ENCODE peak calls at places on chromosomes 5 and 9, in ten cellular contexts. J, P, V, Y, F, Q, B, C, T and O are unnamed samples.

GRCh38 chr5:80399553-80400239 is 8.2 kb upstream of the ZFYVE16 start:
- DNase-seq in J (no peak), P (peak; percentile 2), V (no peak), Y (no peak), F (no peak), Q (peak; percentile 86), B (peak; percentile 79), C (peak; percentile 67), T (peak; percentile 21), O (no peak)

GRCh38 chr5:107442452-107442851 is 228.3 kb downstream of the EFNA5 start:
- DNase-seq in J (no peak), P (no peak), V (no peak), Y (no peak), F (no peak), Q (no peak), B (no peak), C (no peak), T (no peak), O (no peak)

GRCh38 chr5:23234153-23234729 is 273.2 kb upstream of the PRDM9 start:
- DNase-seq in J (no peak), P (no peak), V (no peak), Y (no peak), F (peak; percentile 75), Q (no peak), B (no peak), C (no peak), T (no peak), O (no peak)

GRCh38 chr9:114279693-114280092 is 43.2 kb upstream of the ORM1 start:
- DNase-seq in J (no peak), P (no peak), V (peak; percentile 37), Y (no peak), F (no peak), Q (no peak), B (no peak), C (no peak), T (no peak), O (no peak)

GRCh38 chr9:87675906-87676515 is 49.9 kb upstream of the CTSL start:
- DNase-seq in J (no peak), P (no peak), V (no peak), Y (no peak), F (no peak), Q (no peak), B (no peak), C (no peak), T (no peak), O (no peak)

GRCh38 chr5:53418409-53418808 is 62.0 kb upstream of the FST start:
- DNase-seq in J (no peak), P (no peak), V (no peak), Y (no peak), F (peak; percentile 73), Q (peak; percentile 64), B (no peak), C (no peak), T (no peak), O (no peak)

GRCh38 chr9:127700594-127701255 is 6.1 kb upstream of the CFAP157 start:
- DNase-seq in J (no peak), P (no peak), V (no peak), Y (no peak), F (no peak), Q (no peak), B (no peak), C (no peak), T (no peak), O (no peak)

GRCh38 chr5:139065296-139065695 is 132.9 kb downstream of the SIL1 start:
- DNase-seq in J (no peak), P (no peak), V (no peak), Y (no peak), F (no peak), Q (no peak), B (no peak), C (no peak), T (no peak), O (no peak)

GRCh38 chr5:73958037-73958436 is 332.0 kb downstream of the ARHGEF28 start:
- DNase-seq in J (no peak), P (no peak), V (no peak), Y (no peak), F (no peak), Q (no peak), B (no peak), C (no peak), T (no peak), O (no peak)

GRCh38 chr9:116208417-116209232 is 55.0 kb downstream of the PAPPA start:
- DNase-seq in J (peak; percentile 46), P (peak; percentile 63), V (no peak), Y (no peak), F (no peak), Q (peak; percentile 75), B (peak; percentile 64), C (peak; percentile 39), T (no peak), O (no peak)

GRCh38 chr5:61570767-61571166 is 238.7 kb downstream of the ZSWIM6 start:
- DNase-seq in J (no peak), P (no peak), V (no peak), Y (no peak), F (no peak), Q (no peak), B (no peak), C (no peak), T (no peak), O (no peak)

GRCh38 chr5:42944989-42945388 is 95.1 kb downstream of the ANXA2R start:
- DNase-seq in J (no peak), P (peak; percentile 92), V (no peak), Y (no peak), F (no peak), Q (peak; percentile 94), B (peak; percentile 92), C (peak; percentile 89), T (peak; percentile 81), O (no peak)

GRCh38 chr5:179288809-179289185 is 56.5 kb downstream of the ADAMTS2 start:
- DNase-seq in J (no peak), P (no peak), V (peak; percentile 54), Y (peak; percentile 15), F (no peak), Q (no peak), B (no peak), C (no peak), T (no peak), O (no peak)

GRCh38 chr5:168870914-168871313 is 291.7 kb upstream of the PANK3 start:
- DNase-seq in J (no peak), P (no peak), V (no peak), Y (no peak), F (no peak), Q (no peak), B (no peak), C (no peak), T (no peak), O (no peak)

GRCh38 chr5:111848374-111848914 is 91.5 kb upstream of the NREP start:
- DNase-seq in J (no peak), P (peak; percentile 45), V (no peak), Y (no peak), F (no peak), Q (no peak), B (peak; percentile 23), C (peak; percentile 8), T (no peak), O (no peak)

GRCh38 chr9:99430301-99430700 is 208.2 kb downstream of the SEC61B start:
- DNase-seq in J (no peak), P (peak; percentile 87), V (no peak), Y (no peak), F (no peak), Q (peak; percentile 94), B (peak; percentile 59), C (no peak), T (no peak), O (no peak)

GRCh38 chr5:59356813-59357381 is 536.6 kb downstream of the PDE4D start:
- DNase-seq in J (no peak), P (no peak), V (peak; percentile 67), Y (no peak), F (peak; percentile 78), Q (no peak), B (no peak), C (no peak), T (no peak), O (no peak)
- TF ChIP-seq CTCF in J (no peak), P (no peak), V (no peak), Y (no peak), F (no peak), Q (no peak), B (no peak), C (no peak), T (no peak), O (no peak)

GRCh38 chr9:130039504-130040147 is 3.4 kb downstream of the FNBP1 start:
- DNase-seq in J (no peak), P (no peak), V (no peak), Y (no peak), F (peak; percentile 30), Q (no peak), B (no peak), C (no peak), T (no peak), O (no peak)
- TF ChIP-seq CTCF in J (peak; percentile 44), P (peak; percentile 28), V (peak; percentile 15), Y (no peak), F (peak; percentile 29), Q (peak; percentile 11), B (no peak), C (no peak), T (no peak), O (no peak)

GRCh38 chr5:147093138-147093537 is 141.7 kb upstream of the STK32A start:
- DNase-seq in J (no peak), P (peak; percentile 7), V (no peak), Y (no peak), F (no peak), Q (peak; percentile 83), B (peak; percentile 29), C (peak; percentile 88), T (no peak), O (no peak)

GRCh38 chr5:147101654-147102053 is 133.2 kb upstream of the STK32A start:
- DNase-seq in J (no peak), P (no peak), V (no peak), Y (no peak), F (no peak), Q (peak; percentile 38), B (peak; percentile 3), C (peak; percentile 39), T (no peak), O (no peak)

GRCh38 chr5:147095740-147096139 is 139.1 kb upstream of the STK32A start:
- DNase-seq in J (no peak), P (no peak), V (no peak), Y (no peak), F (no peak), Q (no peak), B (no peak), C (no peak), T (no peak), O (no peak)

GRCh38 chr5:147098233-147098790 is 136.5 kb upstream of the STK32A start:
- DNase-seq in J (no peak), P (peak; percentile 19), V (no peak), Y (no peak), F (peak; percentile 91), Q (peak; percentile 93), B (peak; percentile 51), C (peak; percentile 69), T (peak; percentile 20), O (no peak)
- TF ChIP-seq CTCF in J (peak; percentile 60), P (peak; percentile 71), V (peak; percentile 46), Y (no peak), F (peak; percentile 70), Q (peak; percentile 70), B (peak; percentile 69), C (peak; percentile 61), T (peak; percentile 15), O (peak; percentile 63)

DNA sequence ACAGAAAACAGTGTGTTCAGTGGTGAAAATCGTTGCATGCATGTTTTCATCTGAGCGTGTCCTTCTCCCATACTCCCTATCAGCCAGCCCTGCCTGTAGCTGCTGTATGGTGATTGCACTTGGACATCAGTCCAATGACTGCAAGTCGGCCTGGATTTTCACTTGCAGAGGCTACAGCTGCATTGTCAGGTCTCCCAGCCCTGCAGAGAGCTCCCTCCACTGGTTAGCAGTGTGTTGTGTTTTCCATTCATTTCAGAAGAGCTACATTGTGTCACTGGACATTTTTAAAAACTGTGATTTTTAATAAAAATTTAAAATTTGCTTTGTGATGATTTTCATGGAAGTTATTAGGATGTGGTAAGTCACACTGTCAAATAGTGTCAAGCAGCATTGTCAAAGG is 96.6 kb downstream of the SYK start:
- DNase-seq in J (no peak), P (no peak), V (no peak), Y (no peak), F (no peak), Q (peak; percentile 17), B (no peak), C (no peak), T (no peak), O (no peak)
- TF ChIP-seq CTCF in J (peak; percentile 35), P (peak; percentile 57), V (no peak), Y (no peak), F (peak; percentile 64), Q (peak; percentile 40), B (peak; percentile 32), C (no peak), T (no peak), O (no peak)